ENCODE peak calls at places on chromosomes 6 and 20, in six cellular contexts. Q, G, N, T, S and O are unnamed samples.
A peak's percentile ranks its signal among the peaks of the same experiment; 100 is the strongest.

GRCh38 chr6:113858067-113858604 is 991 bp downstream of the MARCKS start:
- DNase-seq in Q (no peak), G (peak; percentile 42), N (peak; percentile 76), T (no peak), S (peak; percentile 56), O (no peak)

GRCh38 chr6:2542858-2543218 is 207.9 kb downstream of the MYLK4 start:
- DNase-seq in Q (no peak), G (peak; percentile 91), N (peak; percentile 72), T (no peak), S (peak; percentile 66), O (no peak)

GRCh38 chr20:10360878-10361277 is 73.1 kb downstream of the MKKS start:
- DNase-seq in Q (no peak), G (peak; percentile 30), N (no peak), T (no peak), S (no peak), O (no peak)

GRCh38 chr6:101114703-101115102 is 233.6 kb upstream of the ASCC3 start:
- DNase-seq in Q (no peak), G (peak; percentile 47), N (peak; percentile 14), T (no peak), S (peak; percentile 19), O (no peak)

GRCh38 chr6:128739112-128739511 is 143.8 kb upstream of the LAMA2 start:
- DNase-seq in Q (no peak), G (no peak), N (no peak), T (no peak), S (no peak), O (no peak)

GRCh38 chr6:36370638-36371037 is 16.8 kb downstream of the ETV7 start:
- DNase-seq in Q (no peak), G (no peak), N (no peak), T (no peak), S (no peak), O (no peak)

GRCh38 chr20:63071541-63072181 is 64.9 kb upstream of the BHLHE23 start:
- DNase-seq in Q (no peak), G (peak; percentile 27), N (no peak), T (no peak), S (no peak), O (no peak)

GRCh38 chr20:38842558-38842981 is 37.1 kb downstream of the PPP1R16B start:
- DNase-seq in Q (no peak), G (no peak), N (peak; percentile 97), T (no peak), S (no peak), O (no peak)

GRCh38 chr6:87909849-87910248 is 137.8 kb upstream of the SPACA1 start:
- DNase-seq in Q (no peak), G (peak; percentile 96), N (no peak), T (no peak), S (no peak), O (no peak)

GRCh38 chr20:48617481-48617880 is 210.3 kb downstream of the PREX1 start:
- DNase-seq in Q (no peak), G (no peak), N (no peak), T (no peak), S (no peak), O (no peak)

GRCh38 chr20:50932016-50932338 is 740 bp upstream of the ADNP start:
- DNase-seq in Q (no peak), G (no peak), N (no peak), T (no peak), S (no peak), O (no peak)

GRCh38 chr20:53141651-53142050 is 169.5 kb downstream of the TSHZ2 start:
- DNase-seq in Q (no peak), G (no peak), N (no peak), T (no peak), S (no peak), O (no peak)

GRCh38 chr6:153856929-153857376 is 182.1 kb upstream of the OPRM1 start:
- DNase-seq in Q (no peak), G (no peak), N (no peak), T (no peak), S (no peak), O (no peak)

DNA sequence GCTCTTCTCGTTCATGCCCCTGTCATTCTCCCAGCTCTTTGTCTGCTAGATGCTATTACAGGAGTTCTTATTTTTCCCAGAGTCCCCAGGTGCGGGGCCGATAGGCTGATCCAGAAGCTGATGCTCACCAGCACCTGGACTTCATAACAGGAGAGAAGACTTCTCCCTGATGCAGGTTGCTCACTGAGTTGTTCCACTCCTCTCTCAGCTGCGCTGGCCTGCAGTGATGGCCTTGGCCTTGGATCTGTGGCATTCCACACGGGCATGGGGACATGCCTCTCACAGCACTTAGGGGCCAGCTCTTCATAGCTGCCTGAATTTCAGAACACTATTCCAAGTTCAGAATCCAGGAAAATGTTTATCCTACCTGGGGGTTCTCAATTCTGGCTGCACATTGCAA is 7.1 kb upstream of the TXNDC5 start:
- DNase-seq in Q (no peak), G (no peak), N (no peak), T (no peak), S (no peak), O (no peak)
- TF ChIP-seq CTCF in Q (no peak), G (no peak), N (no peak), T (no peak), S (no peak), O (no peak)

GRCh38 chr6:139891471-139891870 is 517.0 kb upstream of the CITED2 start:
- DNase-seq in Q (no peak), G (peak; percentile 6), N (no peak), T (no peak), S (no peak), O (no peak)

GRCh38 chr6:139894271-139894670 is 519.8 kb upstream of the CITED2 start:
- DNase-seq in Q (no peak), G (no peak), N (no peak), T (no peak), S (no peak), O (no peak)

DNA sequence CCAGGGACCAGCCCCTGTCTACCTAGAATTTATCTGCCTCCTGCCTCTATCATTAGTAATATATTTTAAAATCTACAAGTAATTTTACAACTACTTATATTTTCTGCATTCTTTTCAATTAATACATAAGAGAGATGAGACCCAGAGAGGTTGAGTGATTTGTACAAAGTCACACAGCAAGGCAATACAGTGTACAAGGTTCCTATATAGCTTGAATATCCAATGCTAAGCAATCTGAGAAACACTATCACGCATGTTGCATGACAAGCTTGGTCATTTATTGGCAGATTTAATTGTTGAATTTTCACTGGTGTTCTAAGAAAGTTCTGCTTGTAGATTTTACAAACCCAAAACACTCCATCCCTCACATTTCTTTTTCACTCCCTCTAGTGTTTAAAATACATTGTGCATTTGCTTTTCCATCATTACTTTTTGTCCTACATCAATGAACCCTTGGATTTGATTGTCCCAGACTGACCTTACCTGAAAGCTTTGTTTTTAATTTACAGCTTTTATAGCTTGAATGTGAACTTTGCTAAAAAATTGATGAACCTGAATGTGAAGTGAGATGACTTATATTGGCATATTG is 520.9 kb upstream of the CITED2 start:
- DNase-seq in Q (no peak), G (no peak), N (no peak), T (no peak), S (no peak), O (no peak)
- TF ChIP-seq CTCF in Q (no peak), G (no peak), N (no peak), T (no peak), S (no peak), O (peak; percentile 49)

DNA sequence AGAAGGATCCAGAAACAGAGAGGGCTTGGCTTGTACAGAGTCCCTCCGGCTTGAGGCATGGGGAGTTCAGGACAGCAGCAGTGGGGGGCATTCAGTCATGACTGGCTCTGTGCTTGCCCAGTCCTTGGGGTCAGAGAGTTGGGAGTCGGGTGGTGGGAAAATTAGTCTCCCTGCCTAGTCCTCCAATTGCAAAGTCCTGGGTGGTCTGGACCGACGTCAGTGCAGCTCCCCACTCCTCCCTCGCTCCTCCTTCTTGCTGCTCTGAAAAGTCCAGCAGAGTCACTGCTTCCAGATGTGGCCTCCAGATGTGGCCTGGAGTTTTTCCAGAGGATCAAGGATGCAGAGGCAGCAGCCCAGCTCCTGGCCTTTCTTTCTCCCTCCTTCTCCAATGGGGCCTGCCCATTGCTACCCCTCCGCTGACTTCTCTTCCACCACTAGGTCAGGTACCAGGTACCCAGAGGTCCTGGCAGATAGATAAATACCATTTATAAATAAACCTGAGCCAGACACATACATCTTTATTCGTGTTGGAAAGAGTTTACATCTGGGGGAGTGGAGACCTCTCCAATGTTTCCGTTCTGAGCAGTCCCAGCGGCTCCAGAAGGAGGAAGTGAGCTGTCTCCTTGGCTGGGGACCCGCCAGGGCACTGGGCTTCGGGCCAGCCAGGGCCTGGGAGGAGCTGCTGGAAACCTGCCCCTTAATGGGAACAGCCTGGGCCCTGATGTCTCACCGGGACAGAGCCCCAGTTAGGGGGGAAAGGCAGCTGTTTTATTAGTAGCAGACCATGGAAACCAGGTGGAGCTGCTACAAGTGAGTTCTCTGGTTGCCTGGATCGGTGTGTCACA is 49.0 kb upstream of the RNF24 start:
- DNase-seq in Q (no peak), G (peak; percentile 88), N (no peak), T (no peak), S (peak; percentile 92), O (no peak)
- TF ChIP-seq CTCF in Q (no peak), G (peak; percentile 9), N (no peak), T (no peak), S (no peak), O (no peak)

GRCh38 chr6:116615937-116616756 is at the start of gene RSPH4A:
- DNase-seq in Q (peak; percentile 31), G (peak; percentile 98), N (peak; percentile 85), T (peak; percentile 38), S (peak; percentile 87), O (peak; percentile 88)
- TF ChIP-seq CTCF in Q (no peak), G (peak; percentile 39), N (no peak), T (no peak), S (no peak), O (peak; percentile 15)

GRCh38 chr6:76876922-76877553 is 586.3 kb downstream of the HTR1B start:
- DNase-seq in Q (no peak), G (peak; percentile 75), N (peak; percentile 43), T (no peak), S (peak; percentile 65), O (no peak)
- TF ChIP-seq CTCF in Q (no peak), G (peak; percentile 56), N (peak; percentile 28), T (no peak), S (peak; percentile 30), O (peak; percentile 81)

GRCh38 chr6:91167846-91168245 is 581.0 kb upstream of the MAP3K7 start:
- DNase-seq in Q (no peak), G (no peak), N (no peak), T (no peak), S (no peak), O (no peak)
- TF ChIP-seq CTCF in Q (no peak), G (peak; percentile 57), N (no peak), T (no peak), S (no peak), O (peak; percentile 67)